ENCODE peak calls at places on chromosomes 7 and 10, in four cellular contexts. J, T, Q and N are unnamed samples.

GRCh38 chr7:43501881-43502280 is 81.0 kb upstream of the STK17A start:
- DNase-seq in J (no peak), T (no peak), Q (no peak), N (no peak)

GRCh38 chr10:91798736-91799579 is 732 bp downstream of the TNKS2 start:
- DNase-seq in T (peak; percentile 16), Q (peak; percentile 70), J (peak; percentile 26), N (peak; percentile 69)

GRCh38 chr10:46091080-46091833 is 45.2 kb upstream of the MSMB start:
- DNase-seq in J (no peak), T (no peak), Q (peak; percentile 72), N (no peak)

GRCh38 chr10:4587466-4587865 is 238.5 kb upstream of the AKR1E2 start:
- DNase-seq in Q (no peak), T (no peak), J (no peak), N (no peak)

GRCh38 chr7:5213286-5213645 is 23.2 kb downstream of the WIPI2 start:
- DNase-seq in J (no peak), Q (no peak), T (no peak), N (no peak)

GRCh38 chr7:30029696-30030095 is 1.5 kb downstream of the PLEKHA8 start:
- DNase-seq in T (no peak), J (no peak), Q (peak; percentile 62), N (peak; percentile 34)

GRCh38 chr7:149455175-149455950 is 5.5 kb downstream of the ZNF777 start:
- DNase-seq in T (no peak), J (no peak), Q (no peak), N (no peak)

GRCh38 chr7:98771519-98772241 is 98.1 kb downstream of the TMEM130 start:
- DNase-seq in Q (peak; percentile 55), T (peak; percentile 74), J (no peak), N (peak; percentile 6)

GRCh38 chr7:105268511-105269392 is 120.0 kb downstream of the SRPK2 start:
- DNase-seq in Q (peak; percentile 47), J (peak; percentile 40), T (peak; percentile 48), N (peak; percentile 75)

GRCh38 chr10:100960251-100960650 is 9.1 kb upstream of the SEMA4G start:
- DNase-seq in T (no peak), Q (no peak), J (no peak), N (no peak)

GRCh38 chr10:34933676-34934075 is 118.6 kb upstream of the PARD3 start:
- DNase-seq in J (no peak), T (no peak), Q (no peak), N (no peak)

GRCh38 chr10:95536017-95536416 is 25.2 kb downstream of the SORBS1 start:
- DNase-seq in J (no peak), Q (no peak), T (no peak), N (no peak)

GRCh38 chr7:29243777-29244655 is 49.4 kb downstream of the CHN2 start:
- DNase-seq in J (peak; percentile 52), Q (peak; percentile 9), T (no peak), N (peak; percentile 7)

GRCh38 chr7:9958461-9958860 is 1015.2 kb upstream of the PHF14 start:
- DNase-seq in J (no peak), Q (no peak), T (no peak), N (no peak)

GRCh38 chr7:157011333-157012112 is 1.1 kb upstream of the MNX1 start:
- DNase-seq in J (no peak), Q (peak; percentile 39), T (no peak), N (no peak)

GRCh38 chr7:4791738-4792536 is 16.5 kb downstream of the AP5Z1 start:
- DNase-seq in T (no peak), J (peak; percentile 64), Q (peak; percentile 37), N (peak; percentile 4)

GRCh38 chr10:1232164-1232911 is 176.2 kb downstream of the WDR37 start:
- DNase-seq in T (no peak), J (no peak), Q (no peak), N (no peak)

GRCh38 chr7:66033471-66034385 is 41.9 kb upstream of the ASL start:
- DNase-seq in T (no peak), J (no peak), Q (no peak), N (no peak)

GRCh38 chr10:7410800-7411670 is at the start of gene SFMBT2:
- DNase-seq in Q (peak; percentile 77), J (peak; percentile 75), T (peak; percentile 10), N (peak; percentile 21)

GRCh38 chr7:40739257-40739656 is 604.5 kb downstream of the SUGCT start:
- DNase-seq in T (no peak), Q (no peak), J (no peak), N (no peak)

GRCh38 chr10:103838095-103838395 is 17.3 kb downstream of the SH3PXD2A start:
- DNase-seq in T (no peak), J (no peak), Q (no peak), N (no peak)

DNA sequence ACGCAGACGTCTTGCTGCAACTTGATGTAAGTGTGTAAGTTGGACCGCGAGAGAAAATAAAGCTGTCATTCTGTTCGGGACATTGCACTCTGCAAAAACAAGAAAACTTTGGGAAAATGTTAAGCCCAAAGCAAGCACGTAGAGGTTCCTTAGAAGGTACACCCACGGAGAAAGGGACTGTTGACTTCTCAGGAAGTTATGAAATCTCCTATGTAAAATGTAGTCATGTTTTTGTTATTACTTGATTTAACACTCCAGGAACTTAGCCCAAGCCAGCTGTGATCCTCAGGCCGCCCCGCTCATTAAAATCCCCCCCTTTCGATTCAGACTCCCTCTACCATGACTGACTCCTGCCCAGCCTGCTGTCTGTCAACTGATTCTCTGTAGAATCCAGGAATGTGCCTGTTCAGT is 196.0 kb upstream of the TCF7L2 start:
- DNase-seq in J (no peak), T (no peak), Q (no peak), N (peak; percentile 13)
- H3K4me3 ChIP-seq in J (no peak overlapping the region), T (no peak overlapping the region), Q (no peak overlapping the region), N (no peak overlapping the region)

GRCh38 chr7:96775046-96775445 is 65.4 kb upstream of the SEM1 start:
- DNase-seq in J (no peak), Q (no peak), T (no peak), N (no peak)

GRCh38 chr7:96781919-96782318 is 72.3 kb upstream of the SEM1 start:
- DNase-seq in T (no peak), J (no peak), Q (no peak), N (peak; percentile 54)

GRCh38 chr7:96773483-96773882 is 63.8 kb upstream of the SEM1 start:
- DNase-seq in T (no peak), Q (no peak), J (no peak), N (no peak)

GRCh38 chr7:96772295-96772694 is 62.6 kb upstream of the SEM1 start:
- DNase-seq in T (no peak), J (no peak), Q (no peak), N (no peak)

GRCh38 chr7:96778263-96778662 is 68.6 kb upstream of the SEM1 start:
- DNase-seq in Q (peak; percentile 2), T (no peak), J (no peak), N (peak; percentile 22)
- TF ChIP-seq CTCF in Q (peak; percentile 50), T (no peak), J (no peak), N (peak; percentile 23)

DNA sequence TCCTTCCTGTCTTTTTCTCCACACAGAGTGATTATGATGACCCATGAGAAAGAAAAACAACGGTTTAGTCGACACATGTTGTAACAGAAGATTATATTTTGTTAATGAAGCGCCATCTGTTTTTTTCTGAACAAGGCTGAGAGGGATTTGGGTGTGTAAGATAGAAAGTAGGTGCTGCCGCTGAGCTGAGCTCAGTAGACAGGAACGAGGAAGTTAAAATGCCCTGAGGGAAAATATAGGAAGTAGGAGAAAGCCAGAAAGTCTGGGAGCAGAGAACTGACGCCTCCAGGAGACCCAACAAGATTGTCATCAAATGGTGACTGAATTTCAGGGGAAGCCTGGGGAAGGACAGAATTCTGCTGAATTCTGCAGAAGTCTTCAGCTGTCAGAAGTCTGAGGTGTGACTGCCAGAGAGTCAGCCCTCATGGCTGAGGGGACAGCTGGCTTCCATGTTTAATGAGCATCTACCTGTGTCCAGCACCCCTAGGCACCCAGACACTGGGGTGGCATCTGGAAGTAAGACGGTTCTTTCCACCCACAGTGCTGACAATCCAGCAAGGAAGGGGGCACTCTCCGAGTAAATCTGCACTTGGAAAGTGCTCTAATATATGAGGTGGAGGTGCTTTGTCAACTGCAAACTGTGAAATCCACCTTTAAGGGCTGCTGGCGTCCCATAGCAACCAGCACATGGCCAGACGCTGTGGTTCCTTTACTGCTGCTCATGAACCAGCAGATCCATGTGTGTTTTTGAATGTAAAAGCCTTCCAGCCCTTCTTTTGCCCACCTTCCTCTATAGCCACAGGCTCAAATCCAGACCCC is 12.5 kb upstream of the TSPAN15 start:
- DNase-seq in Q (no peak), T (no peak), J (peak; percentile 84), N (peak; percentile 86)
- H3K4me3 ChIP-seq in Q (no peak overlapping the region), T (no peak overlapping the region), J (peak overlapping the region; percentile 6), N (no peak overlapping the region)

DNA sequence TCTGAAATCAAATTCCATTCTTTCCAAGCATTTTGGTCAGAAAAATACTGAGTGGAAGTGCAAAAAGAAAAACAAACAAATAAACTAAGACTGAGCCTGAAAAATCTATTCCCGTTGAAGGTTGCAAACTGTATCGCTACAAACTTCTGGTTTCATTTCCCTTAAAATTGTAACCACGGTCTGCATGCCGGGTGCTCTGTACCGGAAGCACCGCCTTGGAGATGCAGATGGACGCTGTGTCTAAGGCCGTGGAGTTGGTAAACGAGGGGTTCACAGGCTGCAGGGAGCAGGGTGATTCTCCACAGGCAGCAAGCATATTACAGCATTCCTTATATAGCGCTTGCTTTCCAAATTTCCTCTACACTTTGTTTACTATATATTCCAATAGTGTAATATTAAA is 326.2 kb upstream of the MGMT start:
- DNase-seq in J (no peak), T (no peak), Q (peak; percentile 5), N (no peak)
- TF ChIP-seq CTCF in J (no peak), T (no peak), Q (no peak), N (no peak)

GRCh38 chr10:129028425-129028824 is 438.6 kb upstream of the MGMT start:
- DNase-seq in J (no peak), Q (no peak), T (no peak), N (no peak)

GRCh38 chr10:129032626-129033353 is 434.3 kb upstream of the MGMT start:
- DNase-seq in J (no peak), Q (no peak), T (no peak), N (no peak)

GRCh38 chr10:129033354-129033729 is 433.7 kb upstream of the MGMT start:
- DNase-seq in T (no peak), Q (no peak), J (no peak), N (no peak)

GRCh38 chr10:129033790-129034272 is 433.2 kb upstream of the MGMT start:
- DNase-seq in T (no peak), Q (no peak), J (no peak), N (no peak)

GRCh38 chr10:129031233-129032150 is 435.5 kb upstream of the MGMT start:
- DNase-seq in T (no peak), Q (peak; percentile 24), J (peak; percentile 28), N (peak; percentile 4)
- H3K4me3 ChIP-seq in T (no peak overlapping the region), Q (no peak overlapping the region), J (no peak overlapping the region), N (no peak overlapping the region)

DNA sequence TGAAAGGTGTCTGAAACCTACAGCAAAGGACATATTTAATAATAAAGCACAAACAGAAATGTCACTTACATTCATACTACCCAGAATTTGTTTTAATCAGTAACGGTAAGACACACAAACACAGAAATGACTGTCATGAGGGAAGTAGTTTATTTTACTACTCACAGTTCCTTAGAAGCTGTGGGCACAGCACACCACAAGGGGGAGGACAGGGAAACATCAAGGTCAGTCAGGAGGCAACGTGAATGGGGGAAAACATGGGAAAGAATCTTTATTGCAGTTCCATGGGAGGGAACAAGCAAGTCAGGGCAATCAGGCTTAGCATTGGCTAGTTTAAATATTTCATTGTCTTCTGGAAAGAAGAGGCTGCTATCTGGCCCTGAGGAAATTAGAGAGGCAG is 123.8 kb upstream of the PDSS1 start:
- DNase-seq in T (no peak), J (peak; percentile 26), Q (no peak), N (no peak)
- TF ChIP-seq CTCF in T (peak; percentile 15), J (no peak), Q (no peak), N (no peak)